ENCODE peak calls at places on chromosomes 16 and 17, in eight cellular contexts. B, H, R, O, D, S, K and V are unnamed samples.

GRCh38 chr17:81345211-81346089 is 49.8 kb upstream of the BAHCC1 start:
- DNase-seq in D (peak), B (no peak), O (peak), S (peak), K (peak), H (peak), R (peak), V (peak)

GRCh38 chr17:46154151-46154816 is 38.9 kb downstream of the KANSL1 start:
- DNase-seq in K (no peak), R (no peak), S (peak), H (no peak), D (peak), B (no peak), O (peak), V (no peak)

GRCh38 chr16:23351360-23351759 is 49.3 kb downstream of the SCNN1B start:
- DNase-seq in K (no peak), D (no peak), O (no peak), H (no peak), B (no peak), S (no peak), R (no peak), V (no peak)

GRCh38 chr17:58233547-58233946 is 4.8 kb upstream of the LPO start:
- DNase-seq in H (no peak), S (no peak), K (no peak), O (no peak), R (no peak), D (no peak), B (no peak), V (no peak)

GRCh38 chr17:49210158-49211029 is at the start of the genes ABI3 and GNGT2:
- DNase-seq in S (no peak), R (peak), B (no peak), O (peak), K (no peak), D (peak), H (no peak), V (no peak)

GRCh38 chr16:4303973-4304372 is 11.9 kb upstream of the GLIS2 start:
- DNase-seq in H (no peak), K (no peak), D (no peak), S (no peak), O (no peak), B (no peak), R (no peak), V (no peak)

GRCh38 chr16:79400462-79401149 is 199.9 kb downstream of the MAF start:
- DNase-seq in B (no peak), D (no peak), R (no peak), H (no peak), K (no peak), S (no peak), O (no peak), V (no peak)

GRCh38 chr17:8105957-8106398 is 12.3 kb downstream of the ALOXE3 start:
- DNase-seq in R (no peak), H (no peak), O (peak), B (no peak), D (no peak), S (no peak), K (no peak), V (no peak)

GRCh38 chr17:27552467-27552779 is 78.6 kb upstream of the LGALS9 start:
- DNase-seq in K (no peak), R (no peak), B (no peak), D (peak), S (peak), O (peak), H (no peak), V (no peak)

DNA sequence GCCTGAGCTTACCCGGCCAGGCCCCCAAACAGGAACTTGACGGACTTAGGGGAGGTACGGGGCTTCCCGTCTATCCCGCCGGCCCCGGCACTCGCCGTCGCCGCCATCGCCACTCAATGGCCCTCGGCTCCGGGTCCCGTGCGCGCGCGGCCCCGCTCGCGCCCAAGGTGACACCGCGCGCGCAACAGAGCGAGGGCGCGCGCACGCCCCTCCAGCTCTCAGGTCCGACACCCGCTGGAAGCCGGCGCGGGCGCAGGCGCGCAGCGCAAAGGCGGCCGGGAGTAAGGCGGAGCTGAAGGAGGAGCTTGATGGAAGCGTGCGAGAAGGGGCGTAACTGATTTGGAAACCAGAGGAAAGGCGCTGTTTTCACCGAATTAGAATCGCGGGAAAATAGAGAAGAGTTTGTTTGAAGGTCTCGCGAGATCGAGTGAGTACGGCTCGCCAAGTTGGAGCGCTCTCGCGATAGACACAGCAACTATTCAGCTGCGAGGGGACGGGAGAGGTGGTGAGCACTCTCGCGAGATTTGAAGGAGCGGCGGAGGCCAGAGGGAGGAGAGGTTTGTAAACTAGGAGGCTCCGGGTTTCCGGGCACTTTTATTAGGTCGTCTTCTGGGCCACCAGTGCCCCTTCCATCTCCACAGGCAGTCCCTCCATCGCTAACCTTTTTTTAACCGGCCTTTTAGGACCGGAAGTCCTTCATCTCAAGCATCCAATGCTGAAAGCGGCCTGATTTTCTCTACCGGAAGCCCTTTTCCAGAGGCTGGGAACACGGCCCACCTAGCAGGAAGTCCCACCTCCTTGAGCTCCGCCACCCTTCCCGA is at the start of the genes RNF167 and SLC25A11:
- DNase-seq in R (peak), B (peak), D (peak), S (peak), H (peak), K (peak), O (peak), V (peak)
- TF ChIP-seq CTCF in R (no peak), B (no peak), D (no peak), S (no peak), H (peak), K (no peak), O (no peak), V (no peak)

GRCh38 chr17:68906638-68907037 is 48.6 kb downstream of the ABCA8 start:
- DNase-seq in R (no peak), B (no peak), O (peak), S (no peak), H (no peak), K (no peak), D (peak), V (no peak)
- TF ChIP-seq CTCF in R (no peak), B (peak), O (peak), S (peak), H (no peak), K (peak), D (peak), V (peak)

GRCh38 chr16:1563786-1564185 is 30.3 kb downstream of the TMEM204 start:
- DNase-seq in R (no peak), K (no peak), S (no peak), H (no peak), D (no peak), B (no peak), O (no peak), V (no peak)

GRCh38 chr16:1561836-1562235 is 28.4 kb downstream of the TMEM204 start:
- DNase-seq in B (no peak), K (no peak), H (no peak), O (no peak), S (no peak), R (no peak), D (no peak), V (no peak)

GRCh38 chr16:1561266-1561665 is 27.8 kb downstream of the TMEM204 start:
- DNase-seq in B (no peak), K (no peak), D (no peak), H (no peak), S (no peak), R (no peak), O (no peak), V (no peak)

GRCh38 chr16:1565083-1565805 is 31.8 kb downstream of the TMEM204 start:
- DNase-seq in R (no peak), B (no peak), O (no peak), S (no peak), K (no peak), D (no peak), H (no peak), V (no peak)

DNA sequence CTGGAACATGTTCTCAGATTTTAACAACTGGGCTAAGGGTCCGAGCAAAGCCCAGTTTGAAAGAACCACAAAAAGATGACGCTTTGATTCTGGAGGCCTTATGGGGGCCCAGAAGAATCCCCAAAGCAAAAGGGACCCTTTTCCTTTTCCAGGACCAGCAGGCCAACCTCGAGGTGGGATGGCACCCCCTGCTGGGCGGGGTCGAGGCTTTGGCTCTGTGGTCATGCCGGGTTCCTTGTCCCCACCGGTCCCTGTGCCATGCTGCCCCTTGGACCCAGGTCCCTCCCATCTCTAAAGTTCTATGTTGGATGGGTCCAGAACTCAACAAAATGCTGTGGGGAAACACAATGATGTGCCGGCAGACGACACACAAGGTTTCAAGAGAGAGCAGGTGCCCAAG is 30.9 kb downstream of the TMEM204 start:
- DNase-seq in B (no peak), K (no peak), D (no peak), O (no peak), R (no peak), H (no peak), S (no peak), V (no peak)
- TF ChIP-seq CTCF in B (no peak), K (peak), D (peak), O (peak), R (no peak), H (no peak), S (peak), V (peak)

DNA sequence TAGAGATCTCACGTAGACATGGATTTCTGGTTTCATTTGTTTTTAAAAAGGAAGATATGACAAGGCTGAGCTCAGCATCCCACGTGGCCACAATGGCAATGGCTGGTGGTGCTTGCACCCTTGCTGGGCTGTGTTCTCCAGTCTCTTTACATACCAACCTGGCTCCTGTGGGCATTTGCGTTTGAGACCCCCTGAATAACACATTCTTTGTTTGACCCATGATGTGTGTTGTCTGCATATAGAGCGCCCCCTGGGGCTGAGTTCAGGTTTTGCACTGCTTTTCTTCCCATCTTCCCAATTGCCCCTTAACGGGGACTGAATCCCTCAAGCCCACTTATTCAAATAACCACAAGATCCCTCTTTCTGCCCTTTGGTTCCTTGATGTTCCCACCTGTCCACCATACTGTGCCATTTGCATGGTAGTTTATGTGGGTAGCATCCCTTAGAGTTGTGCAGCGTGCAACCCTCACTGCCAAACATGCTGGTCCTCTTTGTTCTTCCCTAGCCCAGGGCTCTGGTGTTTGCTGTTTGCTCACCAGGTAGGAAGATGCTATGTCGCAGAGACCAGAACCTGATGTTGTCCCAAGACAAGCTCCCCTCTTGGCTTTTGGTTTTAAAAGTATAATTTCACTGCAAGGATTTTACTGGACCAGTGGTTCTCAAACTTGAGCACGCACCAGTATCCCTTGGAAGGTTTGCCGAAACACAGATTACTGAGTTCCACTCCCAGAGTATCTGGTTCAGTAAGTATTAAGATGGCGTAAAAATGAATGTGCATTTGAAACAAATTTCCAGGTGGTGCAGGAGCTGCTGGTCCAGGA is 38.5 kb upstream of the NKD1 start:
- DNase-seq in R (no peak), B (no peak), D (peak), K (peak), S (no peak), O (peak), H (peak), V (peak)
- TF ChIP-seq CTCF in R (no peak), B (peak), D (peak), K (peak), S (peak), O (peak), H (peak), V (peak)

GRCh38 chr17:65561394-65562205 is at the start of gene AXIN2:
- DNase-seq in R (peak), B (peak), K (peak), O (peak), H (no peak), S (peak), D (peak), V (peak)
- TF ChIP-seq CTCF in R (no peak), B (peak), K (peak), O (peak), H (peak), S (peak), D (no peak), V (no peak)

GRCh38 chr16:49855280-49855821 is 561 bp downstream of the ZNF423 start:
- DNase-seq in O (peak), K (peak), B (peak), H (no peak), S (peak), D (peak), R (peak), V (peak)

GRCh38 chr16:49855822-49856740 is at the start of gene ZNF423:
- DNase-seq in H (no peak), O (no peak), D (no peak), K (peak), R (no peak), S (no peak), B (no peak), V (no peak)

GRCh38 chr16:49857423-49858181 is 1.7 kb upstream of the ZNF423 start:
- DNase-seq in H (no peak), O (peak), K (peak), B (no peak), D (peak), S (no peak), R (peak), V (no peak)

GRCh38 chr16:49858200-49859129 is 2.6 kb upstream of the ZNF423 start:
- DNase-seq in S (no peak), D (no peak), B (no peak), O (peak), H (no peak), K (peak), R (peak), V (no peak)

DNA sequence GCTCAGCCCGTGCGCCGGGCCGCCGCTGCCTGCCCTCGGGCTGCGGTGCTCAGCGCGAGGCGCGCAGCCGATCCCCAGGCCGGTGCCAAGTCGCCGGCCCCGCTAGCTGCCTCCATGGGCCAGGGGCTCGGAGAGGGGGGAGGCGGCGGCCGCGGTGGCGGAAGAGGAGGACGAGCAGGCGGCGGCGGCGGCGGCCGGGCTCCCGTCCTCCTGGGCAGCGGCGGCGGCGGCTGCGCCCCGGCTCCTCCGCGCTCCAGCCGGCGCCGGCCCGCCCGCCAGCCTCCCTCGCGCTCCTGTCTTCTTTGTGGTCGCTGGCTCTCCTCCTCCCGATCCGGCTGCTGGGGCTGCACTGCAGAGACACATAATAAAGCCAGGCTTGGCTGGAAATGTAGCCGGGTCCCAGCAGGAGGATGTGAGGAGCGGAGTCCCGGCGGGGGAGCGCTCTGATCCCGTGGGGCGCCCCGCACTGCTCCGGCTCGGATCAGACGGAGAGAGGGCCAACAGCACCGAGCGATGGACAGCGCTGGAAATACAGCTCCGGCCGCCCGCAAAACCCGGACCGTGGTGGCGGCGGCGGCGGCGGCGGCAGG is 924 bp upstream of the ZNF423 start:
- DNase-seq in S (peak), H (no peak), B (peak), K (peak), R (peak), D (peak), O (peak), V (peak)
- TF ChIP-seq CTCF in S (no peak), H (peak), B (no peak), K (no peak), R (no peak), D (peak), O (no peak), V (peak)

GRCh38 chr16:30698139-30698815 is 694 bp upstream of the SRCAP start:
- DNase-seq in H (peak), S (peak), D (peak), K (peak), R (peak), B (peak), O (peak), V (peak)
- TF ChIP-seq CTCF in H (peak), S (peak), D (no peak), K (no peak), R (no peak), B (no peak), O (no peak), V (no peak)

GRCh38 chr16:21986692-21987246 is 14.1 kb downstream of the PDZD9 start:
- DNase-seq in R (no peak), K (no peak), B (no peak), S (no peak), O (no peak), D (no peak), H (no peak), V (no peak)

GRCh38 chr16:21984062-21984461 is 16.9 kb downstream of the PDZD9 start:
- DNase-seq in S (no peak), H (no peak), O (no peak), R (no peak), K (no peak), D (no peak), B (no peak), V (no peak)

GRCh38 chr16:21982108-21982507 is 18.8 kb downstream of the PDZD9 start:
- DNase-seq in H (no peak), D (no peak), S (no peak), O (no peak), R (no peak), B (no peak), K (no peak), V (no peak)

GRCh38 chr16:21987498-21987897 is 13.4 kb downstream of the PDZD9 start:
- DNase-seq in S (no peak), O (no peak), R (no peak), D (no peak), K (no peak), B (no peak), H (no peak), V (no peak)

DNA sequence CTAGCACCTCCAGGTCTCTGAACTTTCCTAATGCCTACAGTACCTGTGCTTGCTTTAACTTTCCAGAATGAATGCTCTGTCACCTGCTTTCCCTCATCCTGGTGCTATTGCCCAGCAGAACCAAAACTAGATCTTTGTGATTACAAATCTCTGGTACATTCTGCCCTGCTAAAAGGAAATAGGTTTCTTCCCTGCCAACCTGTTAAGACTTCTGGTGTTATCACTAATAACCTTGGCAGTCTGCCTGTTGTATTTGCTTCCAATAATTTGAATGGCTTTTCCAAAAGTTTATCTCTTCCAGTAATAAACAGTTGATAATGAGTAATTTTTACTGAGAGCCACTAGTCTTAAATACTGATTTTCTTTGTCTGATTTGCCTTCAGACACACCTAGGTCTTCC is 15.4 kb downstream of the PDZD9 start:
- DNase-seq in H (no peak), B (no peak), S (no peak), R (no peak), D (no peak), O (no peak), K (no peak), V (no peak)
- TF ChIP-seq CTCF in H (no peak), B (no peak), S (no peak), R (no peak), D (no peak), O (no peak), K (no peak), V (no peak)